ENCODE peak calls at places on chromosomes 16 and 17, in seven cellular contexts. O, S, K, V, A, G and R are unnamed samples.

GRCh38 chr17:72416054-72416691 is 295.4 kb downstream of the SOX9 start:
- DNase-seq in O (no peak), K (no peak), A (no peak), G (peak; percentile 96), S (no peak), V (peak; percentile 12), R (no peak)

GRCh38 chr17:14227052-14227451 is 9.6 kb downstream of the CDRT15 start:
- DNase-seq in K (no peak), G (no peak), A (no peak), O (no peak), V (no peak), S (no peak), R (no peak)

GRCh38 chr17:77798481-77798880 is 160.0 kb upstream of the TNRC6C start:
- DNase-seq in K (no peak), V (no peak), S (no peak), A (no peak), G (no peak), O (no peak), R (no peak)

GRCh38 chr16:3570420-3571062 is 6.7 kb downstream of the NLRC3 start:
- DNase-seq in S (no peak), G (no peak), V (no peak), A (no peak), O (no peak), K (no peak), R (no peak)

GRCh38 chr17:81097134-81097942 is 62.4 kb downstream of the BAIAP2 start:
- DNase-seq in K (peak; percentile 72), A (peak; percentile 86), O (peak; percentile 84), S (peak; percentile 27), G (peak; percentile 71), V (peak; percentile 87), R (peak; percentile 83)

GRCh38 chr17:77849203-77849602 is 109.3 kb upstream of the TNRC6C start:
- DNase-seq in V (peak; percentile 47), A (no peak), S (no peak), G (no peak), O (no peak), K (no peak), R (no peak)

GRCh38 chr16:34803683-34804416 is 1344.4 kb downstream of the TP53TG3F start:
- DNase-seq in O (no peak), V (no peak), G (no peak), A (no peak), S (no peak), K (no peak), R (no peak)

GRCh38 chr16:57531635-57532220 is 4.6 kb downstream of the CCDC102A start:
- DNase-seq in G (no peak), O (peak; percentile 10), V (no peak), K (no peak), S (no peak), A (no peak), R (no peak)

GRCh38 chr16:82043680-82044584 is 8.9 kb downstream of the HSD17B2 start:
- DNase-seq in S (no peak), O (no peak), A (no peak), V (peak; percentile 16), G (peak; percentile 61), K (no peak), R (no peak)

GRCh38 chr17:64507418-64507766 is 615 bp downstream of the CEP95 start:
- DNase-seq in O (no peak), G (peak; percentile 61), K (peak; percentile 21), A (no peak), S (peak; percentile 64), V (peak; percentile 79), R (peak; percentile 26)

GRCh38 chr16:53457670-53458069 is 23.4 kb downstream of the RBL2 start:
- DNase-seq in A (no peak), K (peak; percentile 68), G (peak; percentile 29), S (peak; percentile 90), O (no peak), V (no peak), R (no peak)

GRCh38 chr16:22141746-22142145 is 20.6 kb upstream of the SDR42E2 start:
- DNase-seq in V (peak; percentile 24), S (no peak), A (no peak), O (no peak), G (peak; percentile 13), K (no peak), R (no peak)

GRCh38 chr17:48593840-48594411 is 347 bp upstream of the HOXB5 start:
- DNase-seq in V (peak; percentile 80), S (peak; percentile 70), G (peak; percentile 65), O (no peak), K (peak; percentile 85), A (peak; percentile 47), R (peak; percentile 69)

GRCh38 chr17:42306385-42306667 is 18.0 kb downstream of the STAT5A start:
- DNase-seq in V (no peak), S (no peak), K (no peak), A (no peak), G (no peak), O (no peak), R (no peak)

GRCh38 chr16:85626191-85626951 is 13.2 kb downstream of the GSE1 start:
- DNase-seq in V (no peak), G (no peak), O (no peak), S (no peak), K (no peak), A (no peak), R (no peak)

GRCh38 chr17:83176956-83177583 is 97.7 kb downstream of the METRNL start:
- DNase-seq in G (no peak), S (no peak), A (no peak), O (no peak), V (no peak), K (no peak), R (no peak)

GRCh38 chr16:9761870-9762269 is 420.4 kb downstream of the GRIN2A start:
- DNase-seq in A (no peak), S (no peak), O (no peak), V (no peak), G (no peak), K (no peak), R (no peak)

DNA sequence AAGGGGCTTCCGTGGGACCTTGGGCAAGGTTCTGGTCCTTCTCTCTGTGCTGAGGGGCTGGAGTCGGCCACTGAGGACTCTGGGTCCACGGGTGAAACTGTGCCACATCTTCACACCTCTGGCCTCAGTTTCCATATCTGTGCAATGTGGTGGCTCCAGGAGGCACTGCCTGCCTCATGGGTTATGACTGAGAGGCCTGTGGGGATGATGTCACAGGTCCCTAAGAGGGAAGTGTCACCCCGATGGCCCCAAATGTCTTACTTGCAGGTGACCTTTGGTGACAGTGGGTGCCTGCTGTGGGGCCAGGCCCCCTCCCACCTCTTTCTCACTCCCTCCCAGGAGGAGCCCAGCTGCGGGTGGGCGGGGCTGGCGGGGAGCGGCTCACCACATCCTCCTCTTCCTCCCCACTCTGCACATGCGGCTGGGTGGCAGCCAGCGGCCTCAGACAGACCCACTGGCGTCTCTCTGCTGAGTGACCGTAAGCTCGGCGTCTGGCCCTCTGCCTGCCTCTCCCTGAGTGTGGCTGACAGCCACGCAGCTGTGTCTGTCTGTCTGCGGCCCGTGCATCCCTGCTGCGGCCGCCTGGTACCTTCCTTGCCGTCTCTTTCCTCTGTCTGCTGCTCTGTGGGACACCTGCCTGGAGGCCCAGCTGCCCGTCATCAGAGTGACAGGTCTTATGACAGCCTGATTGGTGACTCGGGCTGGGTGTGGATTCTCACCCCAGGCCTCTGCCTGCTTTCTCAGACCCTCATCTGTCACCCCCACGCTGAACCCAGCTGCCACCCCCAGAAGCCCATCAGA is at the start of gene IL21R:
- DNase-seq in A (peak; percentile 51), K (peak; percentile 95), O (no peak), G (no peak), S (peak; percentile 95), V (peak; percentile 69), R (no peak)
- H3K4me3 ChIP-seq in A (no peak within 1 kb of the TSS), K (peak within 1 kb of the TSS; percentile 78), O (no peak within 1 kb of the TSS), G (no peak within 1 kb of the TSS), S (peak within 1 kb of the TSS; percentile 98), V (no peak within 1 kb of the TSS), R (no peak within 1 kb of the TSS)

DNA sequence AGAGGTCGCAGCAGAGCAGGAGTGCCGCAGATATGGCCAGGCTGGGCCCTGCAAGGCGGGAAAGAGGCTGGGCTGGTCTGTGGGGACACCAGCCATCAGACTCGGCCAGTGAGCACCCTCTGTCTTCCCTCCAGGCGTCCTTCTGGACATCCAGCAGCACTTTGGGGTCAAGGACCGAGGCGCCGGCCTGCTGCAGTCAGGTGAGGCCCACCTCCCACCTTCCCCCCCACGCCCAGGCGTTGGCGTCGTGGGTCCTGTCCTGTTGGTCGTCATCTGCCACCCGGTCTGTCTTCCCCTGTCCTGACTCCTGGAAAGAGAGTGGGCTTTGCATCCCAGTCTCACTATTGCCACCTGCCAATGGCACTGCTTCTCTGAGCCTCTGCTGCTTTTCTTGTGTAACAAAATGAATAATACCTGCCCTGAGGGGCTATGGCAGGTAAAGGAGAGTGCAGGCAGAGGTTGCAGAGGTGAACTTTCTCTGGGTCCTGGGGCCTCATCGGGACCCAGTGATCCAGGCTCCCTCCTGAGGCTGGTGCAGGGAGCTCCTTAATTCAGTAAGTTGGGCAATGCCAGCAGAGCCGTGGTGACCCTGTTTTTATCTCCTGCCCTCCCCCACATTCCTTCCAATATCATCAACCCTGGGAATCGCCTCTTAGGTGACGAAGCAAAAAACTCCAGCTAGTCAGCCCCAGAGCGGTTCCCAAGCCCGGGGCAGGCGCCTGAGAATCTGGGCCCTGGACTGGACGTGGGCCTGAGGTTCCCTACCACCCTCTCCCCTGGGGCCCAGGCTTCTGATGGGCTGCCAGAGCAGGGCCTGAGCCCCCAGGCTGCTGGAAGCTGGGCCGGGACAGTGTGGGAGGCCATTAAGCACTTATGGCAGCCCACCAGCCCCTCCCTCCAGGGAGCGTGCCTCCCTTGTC is 14.7 kb downstream of the SPNS2 start:
- DNase-seq in S (no peak), K (no peak), O (no peak), G (no peak), V (peak; percentile 61), A (no peak), R (no peak)
- H3K27ac ChIP-seq in S (no peak overlapping the region), K (no peak overlapping the region), O (no peak overlapping the region), G (no peak overlapping the region), V (no peak overlapping the region), A (no peak overlapping the region), R (no peak overlapping the region)

GRCh38 chr16:383326-384020 is 1.7 kb upstream of the PGAP6 start:
- DNase-seq in V (no peak), A (no peak), O (no peak), G (peak; percentile 72), K (peak; percentile 56), S (peak; percentile 38), R (no peak)
- H3K4me3 ChIP-seq in V (peak overlapping the region; percentile 100), A (peak overlapping the region; percentile 83), O (peak overlapping the region; percentile 91), G (peak overlapping the region; percentile 60), K (peak overlapping the region; percentile 74), S (peak overlapping the region; percentile 69), R (no peak overlapping the region)

DNA sequence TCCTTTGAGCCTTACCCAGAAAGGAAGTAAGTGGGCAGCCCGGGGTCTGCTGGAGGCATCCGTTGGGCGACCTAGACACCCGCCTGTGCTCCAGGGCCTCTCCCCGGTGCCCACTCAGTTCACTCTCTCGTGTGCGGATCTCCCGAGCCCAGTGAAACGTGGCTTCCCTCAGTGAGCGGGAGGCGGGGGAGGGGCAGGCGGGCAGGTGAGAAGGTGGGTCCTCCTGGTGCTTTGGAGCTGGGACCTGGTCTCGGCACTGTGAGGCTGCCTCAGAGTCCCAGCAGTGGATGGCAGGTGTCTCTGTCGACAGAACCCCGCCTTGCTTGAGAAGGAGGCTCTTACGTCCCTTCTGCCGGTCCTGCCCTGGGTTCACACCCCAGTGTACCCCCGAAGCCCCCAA is 8.0 kb downstream of the ZNF276 start:
- DNase-seq in G (no peak), O (no peak), V (no peak), K (no peak), S (no peak), A (no peak), R (no peak)
- H3K27ac ChIP-seq in G (no peak overlapping the region), O (no peak overlapping the region), V (no peak overlapping the region), K (no peak overlapping the region), S (no peak overlapping the region), A (no peak overlapping the region), R (no peak overlapping the region)